ENCODE peak calls at places on chromosomes 4 and X, in four cellular contexts. S is adrenal gland, H is transverse colon, T is ovary. B is an unnamed sample. For H3K27me3, the result is how much of the 10 kb centered on the place peaks cover.

GRCh38 chrX:15072880-15073279 is 197.0 kb downstream of the ASB9 start:
- DNase-seq in T (no peak), S (no peak), H (no peak), B (no peak)

GRCh38 chr4:164613761-164614277 is 140.1 kb upstream of the SMIM31 start:
- DNase-seq in H (no peak), S (no peak), T (no peak), B (no peak)

GRCh38 chr4:86934147-86934771 is 552 bp upstream of the AFF1 start:
- DNase-seq in H (peak), T (no peak), S (no peak), B (no peak)

GRCh38 chrX:150155396-150156048 is 207.6 kb upstream of the MAMLD1 start:
- DNase-seq in S (peak), T (peak), H (peak), B (no peak)

GRCh38 chr4:23038626-23039245 is 346.0 kb downstream of the GBA3 start:
- DNase-seq in S (no peak), H (no peak), T (no peak), B (no peak)

GRCh38 chr4:173005912-173006633 is 162.5 kb upstream of the GALNT7 start:
- DNase-seq in T (peak), H (no peak), S (no peak), B (no peak)

GRCh38 chr4:21097026-21097425 is 396.8 kb downstream of the PACRGL start:
- DNase-seq in T (no peak), S (no peak), H (no peak), B (no peak)

GRCh38 chr4:60039908-60040307 is 1160.2 kb upstream of the ADGRL3 start:
- DNase-seq in S (no peak), T (no peak), H (no peak), B (no peak)

GRCh38 chrX:3415011-3415410 is 68.6 kb upstream of the MXRA5 start:
- DNase-seq in S (no peak), T (no peak), H (no peak), B (no peak)

GRCh38 chr4:159685406-159686092 is 582.7 kb downstream of the RAPGEF2 start:
- DNase-seq in H (no peak), T (no peak), S (no peak), B (no peak)

GRCh38 chr4:71338846-71339593 is at the start of gene SLC4A4:
- DNase-seq in S (no peak), H (no peak), T (no peak), B (no peak)

GRCh38 chrX:77603635-77604336 is 156.6 kb downstream of the FGF16 start:
- DNase-seq in T (no peak), S (no peak), H (no peak), B (no peak)

GRCh38 chr4:186887211-186887785 is 163.6 kb upstream of the FAT1 start:
- DNase-seq in S (no peak), H (no peak), T (no peak), B (no peak)

GRCh38 chr4:67035986-67036385 is 509.3 kb downstream of the CENPC start:
- DNase-seq in H (no peak), S (no peak), T (no peak), B (no peak)

GRCh38 chr4:54660591-54660990 is 2.8 kb downstream of the KIT start:
- DNase-seq in H (no peak), S (no peak), T (no peak), B (no peak)
- H3K27me3 ChIP-seq in H (half or more), S (under half), T (under half), B (under half)

GRCh38 chr4:94561249-94562024 is 109.7 kb downstream of the PDLIM5 start:
- DNase-seq in T (no peak), S (no peak), H (no peak), B (no peak)
- TF ChIP-seq POLR2A in T (no peak), S (no peak), H (no peak), B (no peak)

DNA sequence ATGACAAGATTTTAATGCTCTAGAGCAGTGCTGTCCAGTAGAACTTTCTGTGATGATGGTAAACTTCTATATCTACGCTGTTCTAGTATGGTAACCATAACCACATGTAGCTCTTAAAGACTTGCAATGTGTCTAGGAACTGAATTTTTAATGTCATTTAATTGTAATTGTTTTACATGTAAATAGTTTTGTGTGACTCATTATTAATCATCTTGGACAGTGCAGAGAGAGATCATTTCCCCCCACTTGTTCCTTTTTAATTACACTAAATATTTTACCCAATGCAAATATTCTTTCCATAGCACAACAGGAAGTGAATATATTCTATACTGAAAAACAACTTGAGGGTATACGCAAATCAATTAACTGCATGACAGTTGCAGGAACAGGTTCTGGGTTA is 5.8 kb downstream of the ATG4A start:
- DNase-seq in T (no peak), S (no peak), H (no peak), B (no peak)
- H3K27me3 ChIP-seq in T (under half), S (under half), H (under half), B (under half)

GRCh38 chrX:119693996-119694451 is 1.1 kb upstream of the SEPTIN6 start:
- DNase-seq in T (peak), S (peak), H (peak), B (peak)

GRCh38 chrX:119693032-119693995 is at the start of gene SEPTIN6:
- DNase-seq in S (peak), T (peak), H (peak), B (peak)

GRCh38 chrX:119694601-119695534 is 1.9 kb upstream of the SEPTIN6 start:
- DNase-seq in H (no peak), S (peak), T (no peak), B (no peak)

GRCh38 chrX:119690921-119691716 is 1.8 kb downstream of the SEPTIN6 start:
- DNase-seq in S (peak), T (no peak), H (peak), B (no peak)

GRCh38 chrX:119692241-119693031 is 532 bp downstream of the SEPTIN6 start:
- DNase-seq in S (peak), H (peak), T (peak), B (no peak)
- TF ChIP-seq POLR2A in S (peak), H (peak), T (no peak), B (no peak)

B was measured in suprapubic skin.